ENCODE peak calls at places on chromosomes 1 and 21, in five cellular contexts. N is CD8-positive, alpha-beta memory T cell; D is Daoy; K is naive thymus-derived CD4-positive, alpha-beta T cell; G is psoas muscle. F is an unnamed sample.

GRCh38 chr1:11302366-11302765 is 29.4 kb downstream of the UBIAD1 start:
- DNase-seq in N (no peak), G (no peak), D (no peak), K (no peak), F (no peak)

GRCh38 chr1:176208034-176208433 is 948 bp upstream of the COP1 start:
- DNase-seq in N (no peak), G (no peak), K (no peak), D (no peak), F (no peak)

GRCh38 chr1:109631513-109632260 is 12.1 kb downstream of the AMPD2 start:
- DNase-seq in D (no peak), G (no peak), K (no peak), N (no peak), F (no peak)

GRCh38 chr1:110783292-110783918 is 89.5 kb upstream of the CD53 start:
- DNase-seq in D (peak), K (peak), N (peak), G (no peak), F (peak)

GRCh38 chr1:21865943-21866628 is 54.0 kb downstream of the LDLRAD2 start:
- DNase-seq in G (peak), D (no peak), K (no peak), N (no peak), F (no peak)

GRCh38 chr1:204341380-204341779 is 18.3 kb downstream of the PLEKHA6 start:
- DNase-seq in N (no peak), D (no peak), G (no peak), K (no peak), F (peak)

GRCh38 chr1:234400773-234401172 is 27.5 kb downstream of the COA6 start:
- DNase-seq in N (no peak), G (no peak), K (peak), D (no peak), F (no peak)

GRCh38 chr1:151157067-151157531 is 650 bp downstream of the TNFAIP8L2 start:
- DNase-seq in D (no peak), G (no peak), N (no peak), K (peak), F (no peak)

GRCh38 chr1:234169161-234169849 is 204.0 kb upstream of the COA6 start:
- DNase-seq in K (no peak), D (no peak), N (no peak), G (no peak), F (no peak)

GRCh38 chr1:34479731-34480130 is 275.1 kb upstream of the GJB5 start:
- DNase-seq in D (no peak), K (no peak), N (no peak), G (no peak), F (no peak)

GRCh38 chr1:161738627-161739287 is 10.8 kb upstream of the DUSP12 start:
- DNase-seq in K (peak), N (peak), G (peak), D (peak), F (peak)

GRCh38 chr1:97384294-97384952 is 536.4 kb downstream of the DPYD start:
- DNase-seq in K (no peak), D (peak), G (no peak), N (no peak), F (peak)

GRCh38 chr1:23916209-23917131 is 3.3 kb upstream of the CNR2 start:
- DNase-seq in D (peak), N (peak), K (peak), G (no peak), F (peak)

GRCh38 chr1:56073614-56074356 is 505.6 kb downstream of the PLPP3 start:
- DNase-seq in D (no peak), N (no peak), G (peak), K (no peak), F (peak)

GRCh38 chr1:38464071-38464661 is 395.4 kb downstream of the RRAGC start:
- DNase-seq in K (no peak), G (no peak), N (no peak), D (no peak), F (no peak)

GRCh38 chr1:58649555-58649954 is 50.3 kb downstream of the MYSM1 start:
- DNase-seq in N (no peak), G (no peak), D (peak), K (peak), F (no peak)

GRCh38 chr1:44290250-44291094 is 64.6 kb downstream of the ERI3 start:
- DNase-seq in K (no peak), N (no peak), D (no peak), G (no peak), F (no peak)

GRCh38 chr1:56821462-56821797 is 2.2 kb upstream of the FYB2 start:
- DNase-seq in N (no peak), G (no peak), D (no peak), K (no peak), F (no peak)

GRCh38 chr1:169110691-169111447 is 4.4 kb downstream of the ATP1B1 start:
- DNase-seq in N (no peak), D (no peak), G (no peak), K (no peak), F (peak)

GRCh38 chr1:210377934-210378333 is 49.2 kb downstream of the HHAT start:
- DNase-seq in K (no peak), D (no peak), N (no peak), G (no peak), F (peak)

GRCh38 chr21:32457360-32457840 is 44.9 kb downstream of the EVA1C start:
- DNase-seq in G (peak), N (no peak), K (no peak), D (peak), F (peak)

GRCh38 chr1:6270432-6270831 is 9.5 kb upstream of the GPR153 start:
- DNase-seq in K (no peak), G (no peak), D (no peak), N (no peak), F (no peak)

GRCh38 chr1:230768903-230769570 is 21.8 kb downstream of the CAPN9 start:
- DNase-seq in D (no peak), K (no peak), N (no peak), G (no peak), F (peak)

GRCh38 chr1:45834689-45835088 is 31.3 kb downstream of the MAST2 start:
- DNase-seq in G (no peak), K (no peak), N (no peak), D (no peak), F (no peak)

GRCh38 chr1:230646710-230647302 is 4.5 kb downstream of the COG2 start:
- DNase-seq in N (no peak), K (no peak), G (no peak), D (no peak), F (no peak)